ENCODE peak calls at places on chromosomes 1 and 21, in ten cellular contexts. G is mucosa of descending colon; P is body of pancreas; J is RWPE2; V is upper lobe of left lung; N is right cardiac atrium; W is T-cell; M is effector memory CD8-positive, alpha-beta T cell; Z is activated B cell treated with CpG ODN at 0.5 μM for 24 hours; Y is HepG2. L is an unnamed sample.

GRCh38 chr1:39395357-39395831 is 96.0 kb upstream of the BMP8A start:
- ATAC-seq in G (peak; percentile 74), P (peak; percentile 49), J (peak; percentile 62), V (peak; percentile 51), N (peak; percentile 27), W (no peak), M (no peak), Z (peak; percentile 45), Y (no peak), L (no peak)

GRCh38 chr1:61636392-61636791 is 88.5 kb downstream of the TM2D1 start:
- ATAC-seq in G (no peak), P (no peak), J (no peak), V (no peak), N (no peak), W (no peak), M (no peak), Z (no peak), Y (no peak), L (no peak)

GRCh38 chr1:106831511-106831910 is 225.0 kb upstream of the PRMT6 start:
- ATAC-seq in G (no peak), P (no peak), J (no peak), V (no peak), N (no peak), W (no peak), M (no peak), Z (no peak), Y (no peak), L (no peak)

GRCh38 chr1:160465123-160465522 is 57.9 kb downstream of the SLAMF6 start:
- ATAC-seq in G (no peak), P (no peak), J (no peak), V (no peak), N (no peak), W (no peak), M (no peak), Z (peak; percentile 66), Y (no peak), L (no peak)

GRCh38 chr1:46555826-46556619 is 4.6 kb upstream of the KNCN start:
- ATAC-seq in G (no peak), P (no peak), J (no peak), V (no peak), N (no peak), W (no peak), M (no peak), Z (no peak), Y (no peak), L (no peak)

GRCh38 chr1:32962248-32962896 is 2.2 kb downstream of the RNF19B start:
- ATAC-seq in G (peak; percentile 26), P (no peak), J (no peak), V (no peak), N (no peak), W (no peak), M (peak; percentile 14), Z (peak; percentile 4), Y (no peak), L (peak; percentile 5)

GRCh38 chr1:54355931-54356679 is 50.1 kb downstream of the SSBP3 start:
- ATAC-seq in G (peak; percentile 69), P (peak; percentile 54), J (no peak), V (peak; percentile 34), N (no peak), W (no peak), M (no peak), Z (peak; percentile 65), Y (peak; percentile 70), L (no peak)

GRCh38 chr1:147556643-147557042 is 15.3 kb downstream of the BCL9 start:
- ATAC-seq in G (no peak), P (no peak), J (no peak), V (no peak), N (no peak), W (no peak), M (no peak), Z (no peak), Y (no peak), L (peak; percentile 46)

GRCh38 chr1:244964112-244964971 is 100.0 kb upstream of the HNRNPU start:
- ATAC-seq in G (peak; percentile 94), P (peak; percentile 67), J (peak; percentile 64), V (peak; percentile 60), N (peak; percentile 55), W (peak; percentile 43), M (peak; percentile 79), Z (no peak), Y (peak; percentile 69), L (peak; percentile 34)

GRCh38 chr1:183195146-183195571 is 9.1 kb downstream of the LAMC2 start:
- ATAC-seq in G (peak; percentile 97), P (no peak), J (peak; percentile 40), V (no peak), N (peak; percentile 24), W (peak; percentile 31), M (no peak), Z (no peak), Y (no peak), L (peak; percentile 78)

GRCh38 chr1:108691128-108691885 is 803 bp upstream of the PRPF38B start:
- ATAC-seq in G (peak; percentile 13), P (peak; percentile 2), J (peak; percentile 5), V (peak; percentile 2), N (no peak), W (no peak), M (no peak), Z (peak; percentile 1), Y (peak; percentile 18), L (no peak)

GRCh38 chr1:207102659-207103058 is 1.4 kb upstream of the C4BPA start:
- ATAC-seq in G (peak; percentile 64), P (no peak), J (no peak), V (no peak), N (no peak), W (no peak), M (no peak), Z (no peak), Y (no peak), L (no peak)

GRCh38 chr1:32767641-32768040 is 49.5 kb downstream of the YARS1 start:
- ATAC-seq in G (no peak), P (peak; percentile 16), J (peak; percentile 14), V (no peak), N (no peak), W (no peak), M (no peak), Z (no peak), Y (no peak), L (no peak)

GRCh38 chr1:81224222-81224621 is 576.5 kb upstream of the ADGRL2 start:
- ATAC-seq in G (no peak), P (no peak), J (no peak), V (no peak), N (peak; percentile 94), W (no peak), M (no peak), Z (no peak), Y (no peak), L (no peak)

GRCh38 chr1:69911301-69911801 is 294.0 kb downstream of the LRRC40 start:
- ATAC-seq in G (no peak), P (no peak), J (peak; percentile 14), V (no peak), N (peak; percentile 47), W (no peak), M (no peak), Z (no peak), Y (no peak), L (no peak)

GRCh38 chr1:106998431-106999002 is 58.0 kb upstream of the PRMT6 start:
- ATAC-seq in G (peak; percentile 98), P (no peak), J (peak; percentile 95), V (no peak), N (peak; percentile 36), W (no peak), M (no peak), Z (no peak), Y (no peak), L (no peak)

GRCh38 chr1:113153116-113153803 is 80.3 kb downstream of the LRIG2 start:
- ATAC-seq in G (peak; percentile 83), P (no peak), J (peak; percentile 70), V (no peak), N (peak; percentile 59), W (no peak), M (no peak), Z (no peak), Y (peak; percentile 100), L (no peak)

GRCh38 chr1:153507926-153508583 is 27.7 kb downstream of the S100A6 start:
- ATAC-seq in G (no peak), P (no peak), J (no peak), V (no peak), N (no peak), W (no peak), M (no peak), Z (no peak), Y (no peak), L (no peak)

GRCh38 chr21:35222541-35222941 is 173.4 kb upstream of the RUNX1 start:
- ATAC-seq in G (peak; percentile 17), P (no peak), J (no peak), V (no peak), N (no peak), W (peak; percentile 15), M (peak; percentile 27), Z (peak; percentile 15), Y (no peak), L (peak; percentile 84)

GRCh38 chr1:108644984-108645383 is 15.9 kb downstream of the HENMT1 start:
- ATAC-seq in G (peak; percentile 48), P (no peak), J (no peak), V (no peak), N (peak; percentile 17), W (peak; percentile 65), M (peak; percentile 62), Z (no peak), Y (no peak), L (peak; percentile 52)

GRCh38 chr21:23014021-23014420 is 2015.8 kb downstream of the NCAM2 start:
- ATAC-seq in G (no peak), P (no peak), J (no peak), V (no peak), N (no peak), W (no peak), M (no peak), Z (no peak), Y (no peak), L (no peak)